ENCODE peak calls at places on chromosomes 5 and 9, in four cellular contexts. I is transverse colon, J is IMR-90, N is Peyer's patch. H is an unnamed sample.

GRCh38 chr9:86614871-86615849 is 260.9 kb upstream of the TUT7 start:
- DNase-seq in I (no peak), J (peak), N (no peak), H (no peak)

GRCh38 chr5:67292201-67292940 is 95.8 kb upstream of the CD180 start:
- DNase-seq in I (no peak), J (no peak), N (no peak), H (no peak)

GRCh38 chr9:27528886-27529315 is 713 bp downstream of the MOB3B start:
- DNase-seq in I (peak), J (no peak), N (peak), H (peak)

GRCh38 chr9:121743441-121744001 is 92.1 kb downstream of the DAB2IP start:
- DNase-seq in I (peak), J (peak), N (peak), H (peak)

GRCh38 chr5:39503148-39503547 is 78.4 kb upstream of the DAB2 start:
- DNase-seq in I (peak), J (peak), N (no peak), H (peak)

GRCh38 chr9:121718063-121718462 is 66.6 kb downstream of the DAB2IP start:
- DNase-seq in I (no peak), J (peak), N (no peak), H (peak)

GRCh38 chr5:153623906-153624765 is 133.7 kb downstream of the GRIA1 start:
- DNase-seq in I (no peak), J (peak), N (no peak), H (no peak)

GRCh38 chr5:41707853-41708603 is 162.2 kb downstream of the OXCT1 start:
- DNase-seq in I (no peak), J (peak), N (no peak), H (no peak)

GRCh38 chr9:133604856-133605255 is 4.3 kb downstream of the FAM163B start:
- DNase-seq in I (no peak), J (no peak), N (no peak), H (no peak)

GRCh38 chr5:172283020-172283861 is at the start of gene UBTD2:
- DNase-seq in I (peak), J (peak), N (peak), H (peak)

GRCh38 chr5:14147210-14147609 is 4.1 kb downstream of the TRIO start:
- DNase-seq in I (no peak), J (no peak), N (no peak), H (no peak)

GRCh38 chr9:134066923-134067851 is 639 bp downstream of the BRD3 start:
- DNase-seq in I (peak), J (peak), N (peak), H (no peak)

GRCh38 chr5:115962565-115963402 is 509 bp downstream of the LVRN start:
- DNase-seq in I (peak), J (no peak), N (no peak), H (peak)

GRCh38 chr9:81320909-81321482 is 368.4 kb downstream of the TLE1 start:
- DNase-seq in I (no peak), J (no peak), N (no peak), H (no peak)

GRCh38 chr5:135269828-135270545 is 129.0 kb downstream of the MACROH2A1 start:
- DNase-seq in I (no peak), J (peak), N (no peak), H (no peak)

GRCh38 chr9:77708416-77708815 is 60.3 kb upstream of the GNA14 start:
- DNase-seq in I (no peak), J (peak), N (no peak), H (no peak)

GRCh38 chr9:33475357-33475756 is 1.6 kb upstream of the NOL6 start:
- DNase-seq in I (no peak), J (no peak), N (no peak), H (peak)

GRCh38 chr5:13143630-13144029 is 800.9 kb downstream of the DNAH5 start:
- DNase-seq in I (no peak), J (no peak), N (no peak), H (no peak)

GRCh38 chr5:38845555-38846378 is at the start of gene OSMR:
- DNase-seq in I (peak), J (peak), N (peak), H (peak)

GRCh38 chr9:129239946-129240490 is 62.0 kb upstream of the IER5L start:
- DNase-seq in I (no peak), J (no peak), N (no peak), H (no peak)

GRCh38 chr5:1342268-1342667 is 2.6 kb downstream of the CLPTM1L start:
- DNase-seq in I (no peak), J (no peak), N (no peak), H (no peak)

GRCh38 chr9:33295571-33295970 is 5.3 kb downstream of the NFX1 start:
- DNase-seq in I (no peak), J (no peak), N (no peak), H (no peak)

GRCh38 chr9:94987731-94988130 is 261.2 kb downstream of the AOPEP start:
- DNase-seq in I (no peak), J (no peak), N (no peak), H (no peak)

GRCh38 chr5:135651156-135651555 is 72.4 kb upstream of the CXCL14 start:
- DNase-seq in I (no peak), J (peak), N (no peak), H (no peak)

GRCh38 chr9:9174358-9174757 is 1374.8 kb upstream of the DMAC1 start:
- DNase-seq in I (no peak), J (no peak), N (no peak), H (no peak)

GRCh38 chr9:93450817-93451761 is at the start of gene FAM120A:
- DNase-seq in I (peak), J (peak), N (peak), H (peak)

GRCh38 chr5:79974896-79975295 is 16.2 kb downstream of the MTX3 start:
- DNase-seq in I (no peak), J (peak), N (no peak), H (no peak)

GRCh38 chr5:79966479-79966878 is 24.6 kb downstream of the MTX3 start:
- DNase-seq in I (no peak), J (no peak), N (no peak), H (no peak)

GRCh38 chr5:79973511-79973910 is 17.6 kb downstream of the MTX3 start:
- DNase-seq in I (no peak), J (no peak), N (no peak), H (no peak)

GRCh38 chr5:79975422-79975821 is 15.6 kb downstream of the MTX3 start:
- DNase-seq in I (no peak), J (no peak), N (no peak), H (no peak)

GRCh38 chr5:79971156-79971555 is 19.9 kb downstream of the MTX3 start:
- DNase-seq in I (no peak), J (peak), N (no peak), H (no peak)
- H3K4me3 ChIP-seq in I (no peak), J (no peak), N (no peak), H (no peak)

DNA sequence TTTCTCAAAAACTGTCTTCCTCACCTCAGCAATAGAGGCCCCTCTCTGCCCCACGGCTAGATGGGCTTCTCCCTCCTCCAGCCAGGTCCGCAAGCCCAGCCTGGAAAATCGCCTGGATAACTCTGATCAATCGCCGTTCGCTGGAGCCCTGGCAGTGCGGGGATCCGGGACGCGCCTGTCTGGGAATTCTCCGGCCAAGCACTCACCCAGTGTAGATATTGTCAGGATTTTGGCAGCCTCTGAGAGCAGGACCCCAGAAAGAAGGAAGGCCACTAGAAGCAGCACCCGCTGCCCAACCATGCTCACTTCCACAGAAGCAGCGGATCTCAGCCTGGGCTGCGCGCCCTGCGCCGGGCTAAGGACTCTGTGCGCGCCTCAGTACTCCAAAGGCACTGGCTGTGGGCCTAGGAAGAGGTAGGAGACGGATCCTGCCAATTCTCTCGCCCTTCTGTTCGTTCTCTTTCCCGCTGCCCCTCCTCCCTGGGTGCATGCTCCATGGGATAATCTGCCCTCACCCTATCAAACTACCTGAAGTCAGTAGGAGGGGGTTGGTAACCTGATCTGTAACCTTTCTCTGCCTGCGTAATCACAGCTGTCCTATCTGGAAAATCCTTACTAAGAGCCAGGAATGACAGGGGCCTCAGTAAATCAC is at the start of gene UGT3A1:
- DNase-seq in I (no peak), J (no peak), N (no peak), H (no peak)
- H3K27ac ChIP-seq in I (no peak), J (no peak), N (no peak), H (no peak)

GRCh38 chr5:178385472-178385853 is 152.9 kb upstream of the PHYKPL start:
- DNase-seq in I (no peak), J (peak), N (no peak), H (no peak)
- TF ChIP-seq POLR2A in I (no peak), J (no peak), N (no peak), H (no peak)

GRCh38 chr5:23412011-23412410 is 95.4 kb upstream of the PRDM9 start:
- DNase-seq in I (no peak), J (no peak), N (no peak), H (no peak)
- H3K4me3 ChIP-seq in I (no peak), J (no peak), N (no peak), H (no peak)

H was measured in ovary.